ENCODE peak calls at places on chromosomes 5 and 9, in ten cellular contexts. One of them, this sample, is unnamed.

GRCh38 chr5:90473321-90474234 is 993 bp downstream of the MBLAC2 start:
- DNase-seq in cardiac muscle cell: peak; percentile 56
- DNase-seq in lower lobe of right lung: peak; percentile 69
- DNase-seq in trophoblast cell: peak; percentile 26
- DNase-seq in ovary: peak; percentile 10
- DNase-seq in stomach: no peak
- DNase-seq in IMR-90: peak; percentile 18
- DNase-seq in right atrium auricular region: peak; percentile 61
- DNase-seq in body of pancreas: peak; percentile 32
- DNase-seq in neural progenitor cell: peak; percentile 71
- DNase-seq in this sample: no peak

GRCh38 chr5:586751-587285 is 25.3 kb upstream of the CEP72 start:
- DNase-seq in stomach: peak; percentile 23
- DNase-seq in trophoblast cell: no peak
- DNase-seq in cardiac muscle cell: no peak
- DNase-seq in neural progenitor cell: no peak
- DNase-seq in body of pancreas: peak; percentile 36
- DNase-seq in ovary: no peak
- DNase-seq in IMR-90: no peak
- DNase-seq in lower lobe of right lung: no peak
- DNase-seq in right atrium auricular region: no peak
- DNase-seq in this sample: no peak

GRCh38 chr9:92635760-92636159 is 34.2 kb downstream of the IPPK start:
- DNase-seq in neural progenitor cell: no peak
- DNase-seq in ovary: no peak
- DNase-seq in right atrium auricular region: peak; percentile 36
- DNase-seq in trophoblast cell: no peak
- DNase-seq in stomach: peak; percentile 2
- DNase-seq in body of pancreas: no peak
- DNase-seq in IMR-90: no peak
- DNase-seq in cardiac muscle cell: no peak
- DNase-seq in lower lobe of right lung: peak; percentile 18
- DNase-seq in this sample: no peak

GRCh38 chr9:86700601-86701000 is 246.7 kb downstream of the GAS1 start:
- DNase-seq in cardiac muscle cell: no peak
- DNase-seq in neural progenitor cell: no peak
- DNase-seq in body of pancreas: peak; percentile 77
- DNase-seq in IMR-90: peak; percentile 41
- DNase-seq in right atrium auricular region: peak; percentile 85
- DNase-seq in lower lobe of right lung: no peak
- DNase-seq in stomach: peak; percentile 28
- DNase-seq in trophoblast cell: no peak
- DNase-seq in ovary: peak; percentile 39
- DNase-seq in this sample: no peak

GRCh38 chr5:30765227-30765626 is 428.3 kb upstream of the CDH6 start:
- DNase-seq in stomach: no peak
- DNase-seq in trophoblast cell: peak; percentile 13
- DNase-seq in neural progenitor cell: no peak
- DNase-seq in cardiac muscle cell: no peak
- DNase-seq in ovary: no peak
- DNase-seq in body of pancreas: no peak
- DNase-seq in lower lobe of right lung: no peak
- DNase-seq in IMR-90: peak; percentile 88
- DNase-seq in right atrium auricular region: no peak
- DNase-seq in this sample: no peak

GRCh38 chr5:3376611-3377010 is 219.0 kb upstream of the IRX1 start:
- DNase-seq in cardiac muscle cell: no peak
- DNase-seq in IMR-90: no peak
- DNase-seq in stomach: peak; percentile 15
- DNase-seq in lower lobe of right lung: no peak
- DNase-seq in ovary: no peak
- DNase-seq in trophoblast cell: no peak
- DNase-seq in right atrium auricular region: peak; percentile 21
- DNase-seq in neural progenitor cell: no peak
- DNase-seq in body of pancreas: no peak
- DNase-seq in this sample: no peak

GRCh38 chr9:13524245-13524644 is 244.8 kb upstream of the MPDZ start:
- DNase-seq in IMR-90: peak; percentile 22
- DNase-seq in trophoblast cell: peak; percentile 25
- DNase-seq in cardiac muscle cell: no peak
- DNase-seq in body of pancreas: no peak
- DNase-seq in ovary: no peak
- DNase-seq in right atrium auricular region: no peak
- DNase-seq in lower lobe of right lung: no peak
- DNase-seq in neural progenitor cell: no peak
- DNase-seq in stomach: no peak
- DNase-seq in this sample: no peak

GRCh38 chr5:17315710-17316221 is 98.3 kb downstream of the BASP1 start:
- DNase-seq in right atrium auricular region: no peak
- DNase-seq in trophoblast cell: peak; percentile 57
- DNase-seq in cardiac muscle cell: no peak
- DNase-seq in ovary: no peak
- DNase-seq in stomach: no peak
- DNase-seq in neural progenitor cell: no peak
- DNase-seq in body of pancreas: no peak
- DNase-seq in lower lobe of right lung: no peak
- DNase-seq in IMR-90: peak; percentile 90
- DNase-seq in this sample: no peak

GRCh38 chr5:180329138-180329435 is 24.0 kb downstream of the GFPT2 start:
- DNase-seq in right atrium auricular region: no peak
- DNase-seq in stomach: no peak
- DNase-seq in neural progenitor cell: no peak
- DNase-seq in trophoblast cell: no peak
- DNase-seq in lower lobe of right lung: peak; percentile 34
- DNase-seq in ovary: no peak
- DNase-seq in IMR-90: no peak
- DNase-seq in cardiac muscle cell: no peak
- DNase-seq in body of pancreas: no peak
- DNase-seq in this sample: no peak

GRCh38 chr5:180330810-180331646 is 22.1 kb downstream of the GFPT2 start:
- DNase-seq in trophoblast cell: peak; percentile 99
- DNase-seq in neural progenitor cell: no peak
- DNase-seq in lower lobe of right lung: peak; percentile 32
- DNase-seq in ovary: peak; percentile 83
- DNase-seq in stomach: peak; percentile 31
- DNase-seq in body of pancreas: peak; percentile 41
- DNase-seq in IMR-90: peak; percentile 99
- DNase-seq in right atrium auricular region: peak; percentile 96
- DNase-seq in cardiac muscle cell: no peak
- DNase-seq in this sample: no peak

GRCh38 chr5:180330270-180330648 is 22.9 kb downstream of the GFPT2 start:
- DNase-seq in cardiac muscle cell: no peak
- DNase-seq in neural progenitor cell: no peak
- DNase-seq in IMR-90: no peak
- DNase-seq in lower lobe of right lung: no peak
- DNase-seq in ovary: no peak
- DNase-seq in right atrium auricular region: no peak
- DNase-seq in body of pancreas: no peak
- DNase-seq in trophoblast cell: no peak
- DNase-seq in stomach: no peak
- DNase-seq in this sample: no peak

GRCh38 chr5:180328296-180329137 is 24.6 kb downstream of the GFPT2 start:
- DNase-seq in IMR-90: peak; percentile 60
- DNase-seq in lower lobe of right lung: peak; percentile 91
- DNase-seq in body of pancreas: peak; percentile 88
- DNase-seq in neural progenitor cell: peak; percentile 87
- DNase-seq in trophoblast cell: peak; percentile 98
- DNase-seq in cardiac muscle cell: peak; percentile 84
- DNase-seq in ovary: peak; percentile 56
- DNase-seq in stomach: peak; percentile 88
- DNase-seq in right atrium auricular region: peak; percentile 84
- DNase-seq in this sample: peak; percentile 62

DNA sequence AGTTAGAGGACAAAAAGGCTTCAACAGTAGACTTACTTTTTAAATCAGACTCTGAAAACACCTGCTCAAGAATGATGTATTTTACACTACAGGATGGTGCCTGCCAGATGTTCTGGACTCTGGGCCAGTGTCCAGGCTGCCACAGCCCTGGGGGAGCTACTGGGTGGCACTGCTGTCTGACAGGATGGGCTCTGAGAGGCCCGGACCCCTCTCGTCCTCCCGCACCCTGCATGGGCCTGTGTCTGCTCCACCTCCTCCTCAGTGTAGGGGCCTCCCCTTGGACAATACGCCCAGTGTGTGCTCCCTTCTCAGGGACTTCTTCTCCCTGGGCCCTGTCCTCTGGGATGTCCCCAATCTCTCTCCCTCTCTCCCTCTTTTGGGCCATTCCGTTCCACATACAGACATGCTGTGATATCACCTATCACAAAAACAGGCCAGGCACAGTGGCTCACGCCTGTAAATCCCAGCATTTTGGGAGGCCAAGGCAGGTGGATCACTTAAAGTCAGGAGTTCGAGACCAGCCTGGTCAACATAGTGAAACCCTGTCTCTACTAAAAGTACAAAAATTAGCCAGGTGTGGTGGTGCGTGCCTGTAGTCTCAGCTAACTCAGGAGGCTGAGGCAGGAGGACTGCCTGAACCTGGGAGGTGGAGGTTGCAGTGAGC is 23.4 kb downstream of the GFPT2 start:
- DNase-seq in ovary: no peak
- DNase-seq in body of pancreas: no peak
- DNase-seq in cardiac muscle cell: no peak
- DNase-seq in stomach: no peak
- DNase-seq in lower lobe of right lung: peak; percentile 35
- DNase-seq in IMR-90: no peak
- DNase-seq in trophoblast cell: no peak
- DNase-seq in right atrium auricular region: no peak
- DNase-seq in neural progenitor cell: no peak
- DNase-seq in this sample: no peak
- H3K4me3 ChIP-seq in ovary: no peak overlapping the region
- H3K4me3 ChIP-seq in body of pancreas: no peak overlapping the region
- H3K4me3 ChIP-seq in cardiac muscle cell: no peak overlapping the region
- H3K4me3 ChIP-seq in stomach: no peak overlapping the region
- H3K4me3 ChIP-seq in lower lobe of right lung: no peak overlapping the region
- H3K4me3 ChIP-seq in IMR-90: no peak overlapping the region
- H3K4me3 ChIP-seq in trophoblast cell: no peak overlapping the region
- H3K4me3 ChIP-seq in right atrium auricular region: no peak overlapping the region
- H3K4me3 ChIP-seq in neural progenitor cell: no peak overlapping the region
- H3K4me3 ChIP-seq in this sample: no peak overlapping the region

DNA sequence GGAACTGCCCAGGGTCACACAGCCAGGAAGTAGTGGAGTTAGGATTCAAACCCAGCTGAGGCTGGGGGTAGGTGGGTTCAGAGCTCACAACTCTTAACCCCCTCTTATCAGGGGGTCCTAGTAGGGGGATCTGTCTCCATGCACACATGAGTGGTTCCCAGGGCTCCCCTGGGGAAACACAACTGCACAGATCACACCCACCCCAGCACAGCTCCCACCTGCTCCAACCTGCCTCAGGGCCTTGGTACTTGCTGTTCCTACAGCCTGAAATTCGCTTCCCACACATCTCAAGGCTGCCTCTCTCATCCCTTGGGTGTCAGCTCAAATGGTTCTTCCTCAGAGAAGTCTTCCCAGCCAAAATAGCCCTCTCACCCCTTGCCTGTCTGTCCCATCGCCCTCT is 4.8 kb downstream of the SNCB start:
- DNase-seq in right atrium auricular region: no peak
- DNase-seq in cardiac muscle cell: no peak
- DNase-seq in stomach: no peak
- DNase-seq in IMR-90: no peak
- DNase-seq in neural progenitor cell: no peak
- DNase-seq in body of pancreas: no peak
- DNase-seq in lower lobe of right lung: no peak
- DNase-seq in trophoblast cell: no peak
- DNase-seq in ovary: no peak
- DNase-seq in this sample: no peak
- H3K4me1 ChIP-seq in right atrium auricular region: peaks cover 32% of the 10 kb centered on the region
- H3K4me1 ChIP-seq in cardiac muscle cell: peaks cover 5% of the 10 kb centered on the region
- H3K4me1 ChIP-seq in stomach: peaks cover 23% of the 10 kb centered on the region
- H3K4me1 ChIP-seq in IMR-90: peaks cover 3% of the 10 kb centered on the region
- H3K4me1 ChIP-seq in neural progenitor cell: peaks cover 8% of the 10 kb centered on the region
- H3K4me1 ChIP-seq in body of pancreas: peaks cover 13% of the 10 kb centered on the region
- H3K4me1 ChIP-seq in lower lobe of right lung: peaks cover 13% of the 10 kb centered on the region
- H3K4me1 ChIP-seq in trophoblast cell: peaks cover 6% of the 10 kb centered on the region
- H3K4me1 ChIP-seq in ovary: peaks cover 7% of the 10 kb centered on the region
- H3K4me1 ChIP-seq in this sample: peaks cover 12% of the 10 kb centered on the region

GRCh38 chr9:592733-593132 is 248.8 kb upstream of the DMRT1 start:
- DNase-seq in IMR-90: no peak
- DNase-seq in right atrium auricular region: no peak
- DNase-seq in lower lobe of right lung: no peak
- DNase-seq in cardiac muscle cell: no peak
- DNase-seq in neural progenitor cell: no peak
- DNase-seq in trophoblast cell: no peak
- DNase-seq in stomach: no peak
- DNase-seq in ovary: no peak
- DNase-seq in body of pancreas: no peak
- DNase-seq in this sample: no peak
- H3K27ac ChIP-seq in IMR-90: no peak overlapping the region
- H3K27ac ChIP-seq in right atrium auricular region: peak overlapping the region; percentile 85
- H3K27ac ChIP-seq in lower lobe of right lung: no peak overlapping the region
- H3K27ac ChIP-seq in cardiac muscle cell: no peak overlapping the region
- H3K27ac ChIP-seq in neural progenitor cell: no peak overlapping the region
- H3K27ac ChIP-seq in trophoblast cell: no peak overlapping the region
- H3K27ac ChIP-seq in stomach: no peak overlapping the region
- H3K27ac ChIP-seq in ovary: no peak overlapping the region
- H3K27ac ChIP-seq in body of pancreas: no peak overlapping the region
- H3K27ac ChIP-seq in this sample: no peak overlapping the region

GRCh38 chr5:149360262-149360661 is 2.4 kb downstream of the PCYOX1L start:
- DNase-seq in body of pancreas: no peak
- DNase-seq in cardiac muscle cell: no peak
- DNase-seq in trophoblast cell: no peak
- DNase-seq in lower lobe of right lung: no peak
- DNase-seq in right atrium auricular region: no peak
- DNase-seq in IMR-90: no peak
- DNase-seq in stomach: no peak
- DNase-seq in ovary: no peak
- DNase-seq in neural progenitor cell: no peak
- DNase-seq in this sample: no peak

GRCh38 chr5:149358294-149358651 is 427 bp downstream of the PCYOX1L start:
- DNase-seq in cardiac muscle cell: peak; percentile 33
- DNase-seq in trophoblast cell: no peak
- DNase-seq in ovary: peak; percentile 43
- DNase-seq in IMR-90: no peak
- DNase-seq in right atrium auricular region: no peak
- DNase-seq in lower lobe of right lung: peak; percentile 61
- DNase-seq in stomach: peak; percentile 35
- DNase-seq in neural progenitor cell: no peak
- DNase-seq in body of pancreas: peak; percentile 45
- DNase-seq in this sample: peak; percentile 27

GRCh38 chr5:149356391-149356790 is 1.5 kb upstream of the PCYOX1L start:
- DNase-seq in cardiac muscle cell: no peak
- DNase-seq in stomach: no peak
- DNase-seq in ovary: no peak
- DNase-seq in neural progenitor cell: no peak
- DNase-seq in body of pancreas: no peak
- DNase-seq in right atrium auricular region: no peak
- DNase-seq in IMR-90: no peak
- DNase-seq in lower lobe of right lung: no peak
- DNase-seq in trophoblast cell: no peak
- DNase-seq in this sample: no peak

GRCh38 chr5:149357370-149358293 is at the start of gene PCYOX1L:
- DNase-seq in stomach: peak; percentile 96
- DNase-seq in ovary: peak; percentile 95
- DNase-seq in cardiac muscle cell: peak; percentile 96
- DNase-seq in trophoblast cell: peak; percentile 92
- DNase-seq in neural progenitor cell: peak; percentile 97
- DNase-seq in lower lobe of right lung: peak; percentile 98
- DNase-seq in IMR-90: peak; percentile 93
- DNase-seq in body of pancreas: peak; percentile 92
- DNase-seq in right atrium auricular region: peak; percentile 97
- DNase-seq in this sample: peak; percentile 94

DNA sequence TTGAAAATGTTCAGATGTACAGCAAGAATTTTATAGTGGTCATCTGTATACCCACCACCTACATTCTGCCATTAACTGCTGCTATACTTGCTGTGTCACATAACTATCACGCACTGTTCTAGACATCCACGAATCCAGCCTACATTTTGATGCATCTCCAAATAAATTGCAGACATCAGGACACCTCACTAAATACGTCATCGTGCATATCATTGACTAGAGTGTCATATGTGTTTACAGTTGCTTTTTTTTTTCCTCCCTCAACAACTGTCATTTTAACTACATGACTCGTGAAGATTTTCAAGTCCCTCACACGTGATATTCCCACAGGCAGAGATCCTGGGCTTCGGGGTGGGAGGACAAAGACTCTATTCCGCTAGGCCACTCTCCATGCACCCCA is 972 bp downstream of the PCYOX1L start:
- DNase-seq in right atrium auricular region: no peak
- DNase-seq in IMR-90: peak; percentile 58
- DNase-seq in lower lobe of right lung: no peak
- DNase-seq in cardiac muscle cell: no peak
- DNase-seq in stomach: no peak
- DNase-seq in body of pancreas: no peak
- DNase-seq in ovary: no peak
- DNase-seq in neural progenitor cell: no peak
- DNase-seq in trophoblast cell: no peak
- DNase-seq in this sample: no peak
- H3K4me3 ChIP-seq in right atrium auricular region: no peak overlapping the region
- H3K4me3 ChIP-seq in IMR-90: no peak overlapping the region
- H3K4me3 ChIP-seq in lower lobe of right lung: peak overlapping the region; percentile 78
- H3K4me3 ChIP-seq in cardiac muscle cell: no peak overlapping the region
- H3K4me3 ChIP-seq in stomach: no peak overlapping the region
- H3K4me3 ChIP-seq in body of pancreas: no peak overlapping the region
- H3K4me3 ChIP-seq in ovary: no peak overlapping the region
- H3K4me3 ChIP-seq in neural progenitor cell: peak overlapping the region; percentile 91
- H3K4me3 ChIP-seq in trophoblast cell: no peak overlapping the region
- H3K4me3 ChIP-seq in this sample: peak overlapping the region; percentile 68

This sample was measured in effector memory CD4-positive, alpha-beta T cell.